ENCODE peak calls at places on chromosome 16, in five cellular contexts. Q is Caco-2; J is CD4-positive, CD25-positive, alpha-beta regulatory T cell; T is heart left ventricle; E is naive thymus-derived CD4-positive, alpha-beta T cell. A is an unnamed sample. For H3K27me3, H3K4me1 and H3K9me3, the result is how much of the 10 kb centered on the place peaks cover.

GRCh38 chr16:28575446-28576109 is 21.3 kb downstream of the SULT1A2 start:
- DNase-seq in Q (no peak), J (no peak), T (no peak), E (no peak), A (no peak)

GRCh38 chr16:85327731-85328664 is 215.7 kb upstream of the CIBAR2 start:
- DNase-seq in Q (no peak), J (no peak), T (no peak), E (no peak), A (peak)

GRCh38 chr16:57318240-57318970 is 33.9 kb upstream of the PLLP start:
- DNase-seq in Q (peak), J (no peak), T (no peak), E (no peak), A (peak)

GRCh38 chr16:10663146-10663545 is 31.6 kb downstream of the TEKT5 start:
- DNase-seq in Q (no peak), J (no peak), T (no peak), E (no peak), A (no peak)

GRCh38 chr16:68592466-68593337 is 52.4 kb upstream of the CDH3 start:
- DNase-seq in Q (peak), J (peak), T (no peak), E (peak), A (peak)

GRCh38 chr16:20001856-20002707 is 71.6 kb downstream of the GPR139 start:
- DNase-seq in Q (no peak), J (no peak), T (no peak), E (no peak), A (no peak)

GRCh38 chr16:62709856-62710255 is 673.6 kb upstream of the CDH8 start:
- DNase-seq in Q (no peak), J (no peak), T (no peak), E (no peak), A (no peak)

GRCh38 chr16:59878479-59878878 is 1144.4 kb upstream of the GOT2 start:
- DNase-seq in Q (no peak), J (no peak), T (no peak), E (no peak), A (peak)

GRCh38 chr16:68093816-68094613 is 8.8 kb downstream of the NFATC3 start:
- DNase-seq in Q (peak), J (peak), T (no peak), E (peak), A (peak)

GRCh38 chr16:26598061-26598460 is 468.7 kb upstream of the C16orf82 start:
- DNase-seq in Q (no peak), J (peak), T (no peak), E (no peak), A (no peak)

GRCh38 chr16:88591577-88592021 is 21.4 kb downstream of the ZC3H18 start:
- DNase-seq in Q (no peak), J (peak), T (peak), E (no peak), A (no peak)

GRCh38 chr16:48231675-48232214 is 12.4 kb upstream of the LONP2 start:
- DNase-seq in Q (peak), J (peak), T (no peak), E (no peak), A (peak)

GRCh38 chr16:8818499-8819270 is 21.0 kb downstream of the PMM2 start:
- DNase-seq in Q (no peak), J (no peak), T (no peak), E (no peak), A (no peak)

GRCh38 chr16:77288222-77288621 is 89.0 kb downstream of the SYCE1L start:
- DNase-seq in Q (no peak), J (no peak), T (no peak), E (no peak), A (peak)

GRCh38 chr16:13845232-13845631 is 74.7 kb upstream of the ERCC4 start:
- DNase-seq in Q (no peak), J (no peak), T (no peak), E (no peak), A (no peak)

GRCh38 chr16:56482667-56483236 is 31.4 kb downstream of the OGFOD1 start:
- DNase-seq in Q (no peak), J (no peak), T (no peak), E (no peak), A (no peak)

GRCh38 chr16:9302102-9302501 is 210.7 kb downstream of the HAPSTR1 start:
- DNase-seq in Q (no peak), J (no peak), T (no peak), E (no peak), A (no peak)

GRCh38 chr16:4477966-4478365 is 1.8 kb downstream of the HMOX2 start:
- DNase-seq in Q (no peak), J (no peak), T (no peak), E (no peak), A (peak)

GRCh38 chr16:29745126-29745852 is 501 bp downstream of the C16orf54 start:
- DNase-seq in Q (no peak), J (peak), T (no peak), E (no peak), A (no peak)

GRCh38 chr16:59573528-59574271 is 839.6 kb upstream of the GOT2 start:
- DNase-seq in Q (no peak), J (no peak), T (no peak), E (no peak), A (peak)

GRCh38 chr16:53707671-53708070 is 3.7 kb downstream of the FTO start:
- DNase-seq in Q (no peak), J (no peak), T (no peak), E (no peak), A (peak)

GRCh38 chr16:3861808-3862451 is 18.6 kb downstream of the CREBBP start:
- DNase-seq in Q (no peak), J (no peak), T (peak), E (no peak), A (peak)

GRCh38 chr16:74825016-74825415 is 50.4 kb upstream of the FA2H start:
- DNase-seq in Q (no peak), J (no peak), T (no peak), E (no peak), A (no peak)

GRCh38 chr16:67336646-67337045 is 10.0 kb downstream of the LRRC36 start:
- DNase-seq in Q (no peak), J (no peak), T (no peak), E (no peak), A (no peak)

GRCh38 chr16:17386229-17386628 is 84.5 kb downstream of the XYLT1 start:
- DNase-seq in Q (no peak), J (no peak), T (no peak), E (no peak), A (no peak)
- H3K27me3 ChIP-seq in Q (under half), J (under half), T (under half), E (under half), A (under half)

GRCh38 chr16:2086812-2087425 is 39.1 kb downstream of the TSC2 start:
- DNase-seq in Q (no peak), J (no peak), T (no peak), E (no peak), A (no peak)
- H3K4me1 ChIP-seq in Q (under half), J (under half), T (under half), E (under half), A (under half)

GRCh38 chr16:31745900-31746299 is 127.7 kb upstream of the ZNF267 start:
- DNase-seq in Q (no peak), J (no peak), T (no peak), E (no peak), A (no peak)
- H3K9me3 ChIP-seq in Q (under half), J (half or more), T (half or more), E (half or more), A (under half)

GRCh38 chr16:86975445-86975844 is 341.7 kb downstream of the C16orf95 start:
- DNase-seq in Q (peak), J (no peak), T (no peak), E (no peak), A (peak)
- H3K27me3 ChIP-seq in Q (under half), J (under half), T (under half), E (under half), A (under half)

DNA sequence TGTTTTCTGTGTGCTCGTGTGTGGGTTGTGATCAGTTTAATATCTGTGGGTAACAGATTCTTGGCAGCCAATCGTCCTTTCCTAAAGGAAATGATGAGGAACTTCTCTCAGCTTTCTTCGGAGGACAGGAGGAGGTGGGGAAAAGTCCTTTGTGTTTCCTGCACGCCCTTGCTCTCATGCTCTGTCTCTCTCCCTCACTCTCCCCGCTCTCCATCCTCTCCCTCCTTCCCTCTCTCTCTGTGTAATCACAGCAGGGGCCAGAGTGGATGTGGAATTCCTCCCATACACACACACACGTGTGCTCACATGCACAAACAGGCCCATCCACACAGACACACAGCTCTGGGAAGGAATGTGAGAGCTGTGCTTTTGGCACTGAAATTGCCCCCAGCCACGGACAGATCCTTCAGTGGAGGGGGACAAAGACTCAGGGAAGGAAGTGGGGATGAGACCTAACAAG is 83.6 kb upstream of the PLCG2 start:
- DNase-seq in Q (no peak), J (no peak), T (no peak), E (no peak), A (no peak)
- H3K4me1 ChIP-seq in Q (under half), J (under half), T (under half), E (under half), A (under half)

DNA sequence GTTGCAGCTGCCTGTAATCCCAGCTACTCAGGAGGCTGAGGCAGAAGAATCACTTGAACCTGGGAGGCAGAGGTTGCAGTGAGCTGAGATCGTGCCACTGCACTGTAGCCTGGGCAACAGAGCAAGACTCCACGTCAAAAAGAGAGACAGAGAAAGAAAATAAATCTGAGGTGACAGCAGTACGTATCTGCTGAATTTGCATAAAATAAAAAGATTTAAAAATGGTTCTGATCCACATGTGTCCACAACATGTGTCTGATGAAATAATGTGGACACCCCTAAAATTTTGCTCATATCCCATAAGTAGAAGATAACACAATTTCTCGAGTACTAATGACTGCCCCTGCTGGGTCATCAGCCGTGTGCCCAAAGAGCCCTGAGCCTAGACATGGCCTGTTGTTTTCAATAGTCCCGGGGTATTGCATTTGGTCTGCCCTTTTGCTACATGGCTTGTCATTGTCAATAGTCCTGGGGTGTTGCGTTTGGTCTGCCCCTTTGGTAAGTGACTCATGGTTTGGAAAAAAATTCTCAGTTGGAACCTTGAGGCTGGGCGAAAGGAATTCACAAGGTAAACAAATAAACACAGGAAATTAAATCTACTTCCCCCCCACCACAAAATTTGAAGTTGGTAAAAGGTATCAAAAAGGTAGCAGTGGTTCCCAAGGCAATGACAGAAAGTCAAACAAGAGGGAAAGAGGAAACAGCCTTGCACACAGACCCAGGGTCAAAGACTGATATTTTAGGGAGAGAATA is 434.6 kb upstream of the MAF start:
- DNase-seq in Q (no peak), J (no peak), T (no peak), E (no peak), A (no peak)
- H3K9me3 ChIP-seq in Q (under half), J (under half), T (under half), E (under half), A (under half)

DNA sequence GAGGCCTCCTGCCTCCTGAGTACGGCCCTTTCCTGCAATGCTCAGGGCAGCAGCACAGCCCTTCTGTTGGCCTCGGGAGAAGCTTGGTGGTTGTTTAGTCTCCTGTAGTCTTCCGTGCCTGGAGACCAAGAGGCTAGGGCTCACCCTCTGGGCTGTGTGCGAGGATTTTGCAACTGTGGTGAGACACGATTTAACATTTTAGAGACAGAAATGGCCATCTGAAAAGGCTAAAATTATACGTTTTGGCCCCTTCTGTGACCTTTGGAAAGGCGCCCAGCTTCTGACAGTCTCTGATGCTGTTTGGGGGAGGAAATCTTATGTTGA is 33.1 kb downstream of the FOXL1 start:
- DNase-seq in Q (no peak), J (no peak), T (peak), E (no peak), A (no peak)
- H3K27me3 ChIP-seq in Q (under half), J (under half), T (under half), E (under half), A (under half)

DNA sequence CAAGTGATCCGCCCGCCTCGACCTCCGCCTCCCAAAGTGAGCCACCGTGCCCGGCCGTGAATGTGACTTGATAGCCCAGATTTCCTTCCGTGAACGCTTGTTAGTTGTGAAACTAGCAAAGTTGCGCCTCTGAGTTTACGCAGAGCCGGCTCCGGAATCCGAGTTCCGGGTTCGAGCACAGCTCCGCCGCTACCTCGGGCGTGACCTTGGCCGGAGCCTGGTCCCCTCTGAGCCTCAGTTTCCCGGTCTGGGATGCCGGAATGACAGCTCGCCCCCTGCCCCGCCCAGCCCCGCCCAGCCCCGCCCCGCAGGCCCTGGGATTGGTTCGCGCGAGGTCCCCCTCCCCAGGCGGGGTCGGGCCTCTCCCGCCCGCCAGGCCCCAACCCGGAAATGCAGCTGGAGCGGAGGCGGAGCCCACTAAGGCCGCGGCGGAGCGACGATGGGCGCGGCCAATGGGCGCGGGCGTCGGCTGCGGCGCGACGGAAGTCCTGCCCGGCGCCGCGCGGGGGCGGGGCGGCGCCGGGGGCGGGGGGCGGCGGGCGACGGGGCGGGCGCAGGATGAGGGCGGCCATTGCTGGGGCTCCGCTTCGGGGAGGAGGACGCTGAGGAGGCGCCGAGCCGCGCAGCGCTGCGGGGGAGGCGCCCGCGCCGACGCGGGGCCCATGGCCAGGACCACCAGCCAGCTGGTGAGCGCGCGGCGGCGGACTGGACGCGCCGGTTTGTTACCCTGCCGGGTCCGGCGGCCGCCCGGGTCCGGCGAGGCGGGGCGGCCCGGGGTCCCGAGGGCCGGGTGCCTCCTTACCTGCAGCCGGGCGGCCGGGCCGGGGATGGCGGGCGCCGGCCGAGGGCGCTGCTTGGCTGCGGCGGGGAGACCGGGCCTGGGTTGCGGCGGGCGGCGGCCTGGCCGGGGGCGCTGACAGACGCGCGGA is at the start of gene PDPK1:
- DNase-seq in Q (peak), J (peak), T (peak), E (peak), A (peak)
- H3K4me1 ChIP-seq in Q (under half), J (under half), T (under half), E (under half), A (under half)

GRCh38 chr16:15980329-15980728 is 30.9 kb downstream of the ABCC1 start:
- DNase-seq in Q (no peak), J (no peak), T (no peak), E (no peak), A (no peak)
- H3K9me3 ChIP-seq in Q (under half), J (under half), T (under half), E (under half), A (under half)

GRCh38 chr16:86510465-86511261 is at the start of gene FOXF1:
- DNase-seq in Q (no peak), J (no peak), T (no peak), E (no peak), A (no peak)
- H3K27me3 ChIP-seq in Q (under half), J (under half), T (half or more), E (under half), A (half or more)

A was measured in cardiac muscle cell.